ENCODE peak calls at places on chromosomes 7 and 10, in ten cellular contexts. Y is GM23338, E is A549, O is fibroblast of lung, W is BE2C, T is OCI-LY7, M is uterus, J is tibial artery, I is cardiac muscle cell, X is kidney epithelial cell. U is an unnamed sample.

GRCh38 chr7:125355899-125356298 is 426.3 kb upstream of the POT1 start:
- DNase-seq in T (no peak), J (no peak), X (peak), E (no peak), M (no peak), Y (no peak), O (no peak), I (no peak), W (no peak), U (no peak)

GRCh38 chr7:144397086-144397485 is 6.4 kb downstream of the NOBOX start:
- DNase-seq in W (no peak), J (peak), O (no peak), Y (no peak), T (no peak), I (no peak), X (no peak), E (no peak), M (no peak), U (no peak)

GRCh38 chr7:126302639-126303038 is 950.1 kb downstream of the GRM8 start:
- DNase-seq in J (no peak), W (no peak), M (no peak), X (no peak), I (no peak), Y (peak), E (peak), T (no peak), O (no peak), U (no peak)

GRCh38 chr10:83983578-83984255 is 155.6 kb upstream of the GHITM start:
- DNase-seq in Y (peak), T (no peak), W (peak), E (peak), O (no peak), J (no peak), M (no peak), I (no peak), X (no peak), U (peak)

GRCh38 chr10:29882766-29883165 is 176.6 kb downstream of the JCAD start:
- DNase-seq in T (no peak), E (no peak), W (no peak), Y (no peak), M (no peak), O (no peak), X (no peak), I (no peak), J (no peak), U (no peak)

GRCh38 chr10:78904196-78904595 is 164.6 kb upstream of the ZMIZ1 start:
- DNase-seq in Y (no peak), X (no peak), M (peak), J (peak), W (no peak), E (no peak), O (no peak), T (no peak), I (no peak), U (no peak)

GRCh38 chr7:90788057-90788456 is 191.9 kb downstream of the CDK14 start:
- DNase-seq in W (no peak), J (no peak), X (no peak), M (no peak), E (no peak), O (no peak), Y (no peak), I (no peak), T (no peak), U (no peak)

GRCh38 chr10:110458583-110458920 is 39.2 kb upstream of the DUSP5 start:
- DNase-seq in O (no peak), I (no peak), E (no peak), T (no peak), J (no peak), W (no peak), Y (no peak), M (peak), X (no peak), U (no peak)

GRCh38 chr10:7789390-7789789 is 1.4 kb downstream of the ATP5F1C start:
- DNase-seq in O (peak), X (no peak), Y (no peak), M (no peak), E (no peak), T (no peak), I (peak), W (peak), J (no peak), U (no peak)

GRCh38 chr7:109131141-109131540 is 561.5 kb downstream of the DNAJB9 start:
- DNase-seq in M (no peak), O (no peak), I (no peak), E (no peak), J (no peak), T (no peak), X (no peak), Y (no peak), W (no peak), U (no peak)

GRCh38 chr10:17548786-17549185 is 68.4 kb downstream of the HACD1 start:
- DNase-seq in O (peak), T (no peak), X (no peak), E (no peak), I (no peak), W (no peak), Y (no peak), M (no peak), J (no peak), U (no peak)

GRCh38 chr7:28958235-28958945 is at the start of gene TRIL:
- DNase-seq in W (peak), M (peak), O (peak), J (peak), I (peak), E (no peak), Y (peak), X (no peak), T (no peak), U (no peak)

GRCh38 chr10:132158810-132159209 is 27.9 kb upstream of the DPYSL4 start:
- DNase-seq in T (peak), W (no peak), Y (peak), X (no peak), J (no peak), O (no peak), E (peak), I (no peak), M (no peak), U (no peak)

GRCh38 chr10:11901454-11902431 is 78.6 kb downstream of the PROSER2 start:
- DNase-seq in X (no peak), I (peak), M (no peak), Y (no peak), W (no peak), J (no peak), E (no peak), O (no peak), T (no peak), U (no peak)

GRCh38 chr10:15401382-15401781 is 30.3 kb upstream of the FAM171A1 start:
- DNase-seq in T (no peak), E (no peak), W (no peak), O (no peak), X (no peak), J (no peak), Y (no peak), M (no peak), I (no peak), U (no peak)

GRCh38 chr10:15411035-15411434 is 39.9 kb upstream of the FAM171A1 start:
- DNase-seq in E (no peak), T (no peak), M (no peak), J (no peak), Y (no peak), O (no peak), I (no peak), W (no peak), X (no peak), U (no peak)

GRCh38 chr10:15408557-15408956 is 37.5 kb upstream of the FAM171A1 start:
- DNase-seq in E (no peak), J (no peak), Y (no peak), W (no peak), M (no peak), I (no peak), T (no peak), X (no peak), O (no peak), U (no peak)

GRCh38 chr10:15405319-15405718 is 34.2 kb upstream of the FAM171A1 start:
- DNase-seq in W (no peak), T (no peak), Y (no peak), J (no peak), M (no peak), O (no peak), I (no peak), E (no peak), X (no peak), U (no peak)
- H3K4me3 ChIP-seq in W (no peak), T (no peak), Y (no peak), J (no peak), M (no peak), O (no peak), I (no peak), E (no peak), X (no peak), U (no peak)

GRCh38 chr7:12777257-12777656 is 89.8 kb downstream of the ARL4A start:
- DNase-seq in Y (no peak), O (no peak), J (no peak), T (no peak), E (no peak), M (no peak), X (no peak), I (no peak), W (no peak), U (no peak)
- TF ChIP-seq CTCF in Y (no peak), O (no peak), J (no peak), T (no peak), E (no peak), M (no peak), X (no peak), I (no peak), W (no peak), U (no peak)

DNA sequence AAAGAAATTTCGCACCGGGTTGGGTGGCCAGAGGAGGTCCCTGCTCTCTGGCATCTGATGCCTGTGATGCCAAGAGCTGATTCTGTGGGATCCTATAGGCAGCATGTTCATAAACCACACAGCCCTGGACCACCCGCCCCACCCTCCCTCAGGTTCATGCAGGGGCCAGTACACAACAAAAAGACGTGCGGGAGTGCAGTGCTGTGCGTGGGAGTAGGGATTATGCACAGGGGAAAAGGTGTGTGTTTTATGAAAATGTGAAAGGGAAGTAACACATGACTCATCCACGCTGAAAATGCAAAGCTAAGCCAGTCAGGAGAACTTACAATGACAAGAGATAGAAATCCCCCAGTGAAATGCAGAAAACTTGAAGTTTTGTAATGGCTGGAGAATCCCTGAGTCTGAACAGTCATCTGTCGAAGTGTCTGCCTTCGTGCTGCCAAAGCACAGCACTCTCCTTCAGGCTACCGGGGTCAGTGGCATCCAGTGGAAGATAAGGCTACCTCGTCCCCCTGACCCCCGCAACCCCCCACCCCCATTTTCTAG is 1.1 kb downstream of the KIAA1217 start:
- DNase-seq in Y (no peak), M (peak), X (peak), I (no peak), E (peak), T (no peak), W (no peak), J (no peak), O (peak), U (peak)
- H3K4me3 ChIP-seq in Y (peak), M (peak), X (peak), I (peak), E (no peak), T (no peak), W (peak), J (peak), O (peak), U (peak)

DNA sequence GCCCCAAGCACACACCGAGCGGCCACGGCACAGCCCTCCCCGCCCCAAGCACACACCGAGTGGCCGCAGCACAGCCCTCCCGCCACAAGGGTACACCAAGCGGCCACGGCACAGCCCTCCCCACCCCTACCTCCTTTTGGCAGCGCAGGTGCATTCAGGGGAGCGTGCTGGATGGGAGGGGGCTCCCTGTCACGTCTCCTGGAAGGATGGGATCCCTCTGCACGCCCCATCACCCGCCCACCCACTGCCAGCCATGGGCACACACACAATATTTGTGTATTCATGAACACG is 482.7 kb downstream of the DNAJB6 start:
- DNase-seq in M (no peak), O (no peak), Y (no peak), W (no peak), X (no peak), I (no peak), E (no peak), T (no peak), J (no peak), U (no peak)
- TF ChIP-seq CTCF in M (no peak), O (no peak), Y (no peak), W (no peak), X (no peak), I (no peak), E (no peak), T (no peak), J (no peak), U (no peak)

DNA sequence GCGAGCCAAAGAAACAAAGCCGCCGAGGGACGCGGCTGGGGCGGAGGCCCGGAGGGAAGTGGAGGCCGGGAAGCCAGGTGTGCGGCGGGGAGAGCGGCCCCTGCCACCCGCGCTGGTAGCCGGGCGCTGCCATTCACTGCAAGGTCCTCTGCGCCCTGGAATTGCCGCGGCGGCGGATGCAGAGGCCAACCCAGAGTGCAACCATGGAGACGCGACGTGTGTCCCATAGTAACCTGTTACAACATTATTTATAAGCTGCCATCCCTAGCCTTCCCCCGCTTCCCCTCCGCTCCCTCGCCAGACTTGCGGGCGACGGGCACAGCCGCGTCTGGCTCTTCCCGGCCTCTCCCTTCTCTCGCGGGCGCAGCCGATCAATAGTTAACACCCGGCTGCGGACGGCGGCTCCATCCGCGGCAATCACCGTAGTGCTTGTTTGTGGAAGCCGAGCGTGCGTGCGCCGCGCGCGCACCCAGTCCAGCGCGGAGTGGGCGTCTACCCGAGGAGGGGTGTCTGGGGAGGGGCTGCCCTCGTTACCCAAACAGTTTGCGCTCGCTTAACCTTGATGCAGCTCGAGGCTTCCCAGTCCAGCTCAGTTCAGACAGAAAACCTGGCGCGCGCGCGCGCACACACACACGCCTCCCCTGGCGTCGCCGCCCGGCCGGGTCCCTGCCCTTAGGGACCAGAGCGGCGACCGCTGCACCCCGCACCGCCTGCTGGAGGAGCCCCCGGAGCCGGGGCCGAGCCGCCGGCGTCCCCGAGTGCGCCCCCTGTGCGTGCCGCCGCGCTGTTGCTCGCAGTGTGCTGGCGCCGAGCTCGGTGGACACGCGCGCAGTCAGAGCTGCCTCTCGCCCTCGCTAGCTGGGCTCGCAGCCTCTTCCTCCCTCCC is 165.4 kb upstream of the DPP6 start:
- DNase-seq in W (peak), I (peak), T (no peak), E (no peak), Y (no peak), M (peak), J (no peak), O (no peak), X (no peak), U (no peak)
- H3K4me3 ChIP-seq in W (peak), I (peak), T (no peak), E (no peak), Y (no peak), M (peak), J (no peak), O (no peak), X (peak), U (no peak)

DNA sequence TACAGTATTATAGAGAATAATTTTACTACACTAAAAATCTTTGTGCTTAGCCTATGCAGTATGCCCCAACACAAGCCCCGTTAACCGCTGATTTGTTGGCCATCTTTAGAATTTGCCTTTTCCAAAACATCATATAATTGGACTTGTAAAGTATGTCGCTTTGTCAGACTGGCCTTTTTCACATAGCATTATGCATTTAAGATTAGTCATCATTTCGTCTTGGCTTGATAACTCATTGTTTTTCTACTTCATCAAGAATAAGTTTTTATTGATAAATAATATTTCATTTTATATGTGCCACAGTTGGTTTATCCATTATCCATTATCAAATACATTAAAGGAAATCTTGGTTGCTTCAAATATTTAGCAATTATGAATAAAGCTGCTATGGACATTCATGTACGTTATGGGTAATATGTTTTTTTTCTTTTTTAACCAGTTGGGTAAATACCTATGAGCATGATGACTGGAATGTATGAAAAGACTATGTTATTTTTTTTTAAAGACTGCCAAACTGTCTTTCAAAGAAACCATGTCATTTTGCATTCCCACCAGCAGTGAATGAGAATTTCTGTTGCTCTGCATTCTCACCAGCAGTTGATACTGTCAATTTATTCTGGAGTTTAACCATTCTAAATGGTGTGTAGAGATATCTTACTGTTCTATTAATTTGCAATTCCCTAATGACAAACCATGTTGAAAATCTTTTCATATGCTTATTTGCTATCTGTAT is 273.1 kb upstream of the KCND2 start:
- DNase-seq in Y (no peak), T (no peak), E (no peak), J (no peak), O (no peak), W (no peak), M (no peak), X (no peak), I (no peak), U (no peak)
- TF ChIP-seq CTCF in Y (no peak), T (no peak), E (no peak), J (no peak), O (no peak), W (no peak), M (no peak), X (no peak), I (no peak), U (no peak)

GRCh38 chr7:24899905-24900304 is 80.1 kb downstream of the OSBPL3 start:
- DNase-seq in Y (no peak), T (peak), E (no peak), I (no peak), O (no peak), X (no peak), W (no peak), J (no peak), M (no peak), U (no peak)
- H3K4me3 ChIP-seq in Y (no peak), T (peak), E (no peak), I (no peak), O (no peak), X (no peak), W (no peak), J (no peak), M (no peak), U (no peak)

U was measured in HFF-Myc.